ENCODE peak calls at places on chromosomes 13 and 19, in seven cellular contexts. K is vagina, X is A549, L is left ventricle myocardium inferior, T is GM23248, P is endodermal cell, V is MM.1S. A is an unnamed sample.

GRCh38 chr13:110415669-110416068 is 108.6 kb downstream of the COL4A2 start:
- DNase-seq in X (peak; percentile 47), L (no peak), P (peak; percentile 80), T (peak; percentile 49), K (no peak), V (no peak), A (no peak)

GRCh38 chr19:6491802-6492592 is 10.1 kb downstream of the TUBB4A start:
- DNase-seq in V (no peak), L (no peak), T (no peak), X (no peak), P (no peak), K (no peak), A (no peak)

GRCh38 chr19:1243768-1244692 is 2.5 kb downstream of the ATP5F1D start:
- DNase-seq in T (peak; percentile 94), K (no peak), V (peak; percentile 84), P (peak; percentile 95), L (peak; percentile 87), X (peak; percentile 79), A (peak; percentile 88)

GRCh38 chr13:91574756-91575155 is 176.3 kb downstream of the GPC5 start:
- DNase-seq in T (peak; percentile 1), L (no peak), X (no peak), K (no peak), V (no peak), P (no peak), A (peak; percentile 3)

GRCh38 chr13:37270206-37271001 is 164.9 kb upstream of the CSNK1A1L start:
- DNase-seq in L (no peak), P (no peak), X (no peak), K (no peak), T (no peak), V (no peak), A (no peak)

GRCh38 chr13:21061077-21061945 is at the start of gene LATS2:
- DNase-seq in V (peak; percentile 80), K (no peak), L (peak; percentile 99), X (peak; percentile 62), P (peak; percentile 98), T (peak; percentile 99), A (peak; percentile 98)

GRCh38 chr13:93715866-93716265 is 489.3 kb downstream of the GPC6 start:
- DNase-seq in V (no peak), X (no peak), T (no peak), K (no peak), P (no peak), L (no peak), A (no peak)

GRCh38 chr19:1883784-1884183 is 1.5 kb downstream of the ABHD17A start:
- DNase-seq in V (no peak), K (peak; percentile 81), X (no peak), P (no peak), L (no peak), T (no peak), A (no peak)

GRCh38 chr19:4606921-4607678 is 32.2 kb upstream of the TNFAIP8L1 start:
- DNase-seq in K (no peak), V (no peak), P (peak; percentile 81), L (peak; percentile 67), T (peak; percentile 21), X (no peak), A (peak; percentile 62)

GRCh38 chr19:32570081-32570785 is 10.8 kb upstream of the PDCD5 start:
- DNase-seq in K (no peak), T (peak; percentile 80), X (peak; percentile 70), L (no peak), P (peak; percentile 86), V (peak; percentile 62), A (peak; percentile 72)

GRCh38 chr13:30711375-30711774 is 24.0 kb upstream of the ALOX5AP start:
- DNase-seq in L (no peak), X (no peak), P (no peak), K (no peak), T (peak; percentile 72), V (no peak), A (peak; percentile 70)

GRCh38 chr13:47798194-47798593 is 202.9 kb downstream of the SUCLA2 start:
- DNase-seq in T (no peak), V (no peak), K (no peak), P (no peak), L (no peak), X (no peak), A (no peak)

GRCh38 chr19:7605490-7606222 is 10.0 kb downstream of the CAMSAP3 start:
- DNase-seq in V (peak; percentile 59), P (peak; percentile 88), X (no peak), L (no peak), K (no peak), T (peak; percentile 19), A (peak; percentile 38)

GRCh38 chr13:113209880-113210421 is 538 bp downstream of the CUL4A start:
- DNase-seq in P (peak; percentile 88), V (peak; percentile 82), X (no peak), L (peak; percentile 42), T (peak; percentile 83), K (no peak), A (peak; percentile 60)

GRCh38 chr13:25846227-25846984 is 205.4 kb downstream of the SHISA2 start:
- DNase-seq in V (no peak), L (no peak), X (no peak), P (no peak), T (no peak), K (no peak), A (no peak)

DNA sequence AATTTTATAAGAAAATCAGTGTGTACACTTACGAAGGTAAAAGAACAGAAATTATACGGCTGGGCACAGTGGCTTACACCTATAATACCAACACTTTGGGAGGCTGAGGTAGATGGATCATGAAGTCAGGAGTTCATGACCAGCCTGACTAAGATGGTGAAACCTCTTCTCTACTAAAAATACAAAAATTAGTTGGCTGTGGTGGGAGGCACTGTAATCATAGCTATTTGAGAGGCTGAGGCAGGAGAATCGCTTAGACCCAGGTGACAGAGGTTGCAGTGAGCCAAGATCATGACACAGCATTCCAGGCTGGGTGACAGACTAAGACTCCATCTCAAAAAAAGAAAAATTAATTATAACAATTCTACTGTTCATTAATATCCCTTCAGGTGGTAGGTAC is 151.9 kb downstream of the ZNF737 start:
- DNase-seq in T (no peak), K (no peak), L (no peak), P (no peak), X (no peak), V (no peak), A (no peak)
- H3K4me3 ChIP-seq in T (no peak overlapping the region), K (no peak overlapping the region), L (no peak overlapping the region), P (peak overlapping the region; percentile 53), X (no peak overlapping the region), V (no peak overlapping the region), A (no peak overlapping the region)

GRCh38 chr13:68608147-68608546 is 1378.0 kb upstream of the PCDH9 start:
- DNase-seq in X (no peak), P (no peak), K (no peak), V (peak; percentile 10), L (no peak), T (no peak), A (no peak)
- H3K4me3 ChIP-seq in X (no peak overlapping the region), P (no peak overlapping the region), K (no peak overlapping the region), V (no peak overlapping the region), L (no peak overlapping the region), T (no peak overlapping the region), A (no peak overlapping the region)

GRCh38 chr19:45600340-45600885 is 1.6 kb downstream of the GPR4 start:
- DNase-seq in L (no peak), P (no peak), T (no peak), V (no peak), K (no peak), X (no peak), A (no peak)

GRCh38 chr19:45601115-45601514 is 897 bp downstream of the GPR4 start:
- DNase-seq in P (no peak), V (no peak), T (peak; percentile 17), L (no peak), K (no peak), X (no peak), A (no peak)

GRCh38 chr19:45598267-45599011 is 3.6 kb downstream of the GPR4 start:
- DNase-seq in K (no peak), P (no peak), X (no peak), T (peak; percentile 46), L (peak; percentile 34), V (no peak), A (no peak)

GRCh38 chr19:45597425-45598111 is 4.4 kb downstream of the GPR4 start:
- DNase-seq in K (no peak), X (no peak), P (peak; percentile 60), T (no peak), L (no peak), V (no peak), A (no peak)

GRCh38 chr19:45599286-45599685 is 2.7 kb downstream of the GPR4 start:
- DNase-seq in T (no peak), K (no peak), L (no peak), P (no peak), V (no peak), X (no peak), A (no peak)
- H3K4me3 ChIP-seq in T (no peak overlapping the region), K (no peak overlapping the region), L (peak overlapping the region; percentile 77), P (no peak overlapping the region), V (no peak overlapping the region), X (no peak overlapping the region), A (no peak overlapping the region)

DNA sequence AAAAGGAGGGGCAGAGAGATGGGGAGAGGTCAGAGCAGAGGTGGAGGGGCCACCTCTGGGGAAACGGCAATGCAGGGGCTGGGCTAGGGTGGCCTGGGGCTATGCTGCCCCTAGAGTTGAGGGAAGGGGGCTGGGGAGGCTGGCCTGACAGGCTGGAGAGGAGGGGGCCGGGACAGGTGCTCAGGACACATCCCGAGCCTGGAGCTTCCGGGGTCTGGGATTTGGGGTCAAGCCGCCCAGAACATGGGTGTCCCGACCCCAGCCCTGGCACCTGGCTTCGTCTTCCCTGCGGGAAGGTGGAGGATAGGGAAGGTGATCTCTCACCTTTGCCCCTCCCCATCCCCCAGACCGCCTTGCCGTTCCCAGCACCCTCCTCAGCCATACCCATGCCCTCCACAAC is 12.6 kb upstream of the ASF1B start:
- DNase-seq in P (no peak), K (no peak), L (no peak), T (no peak), X (no peak), V (no peak), A (no peak)
- H3K4me3 ChIP-seq in P (no peak overlapping the region), K (peak overlapping the region; percentile 28), L (peak overlapping the region; percentile 49), T (peak overlapping the region; percentile 56), X (no peak overlapping the region), V (peak overlapping the region; percentile 40), A (no peak overlapping the region)

A was measured in cardiac muscle cell.